ENCODE peak calls at places on chromosome 16, in ten cellular contexts. X is A172; Z is fibroblast of pulmonary artery; T is aorta; E is NCI-H1105 treated with DMSO at 0.1 percent for 48 hours; M is nephron progenitor cell; O is lower leg skin; P is brain pericyte; J is effector memory CD8-positive, alpha-beta T cell; H is NCI-H82. K is an unnamed sample.

GRCh38 chr16:58451945-58452401 is 48.0 kb upstream of the NDRG4 start:
- DNase-seq in X (peak), Z (peak), T (no peak), E (no peak), M (no peak), O (no peak), P (no peak), J (no peak), H (peak), K (peak)

GRCh38 chr16:79168321-79168720 is 432.2 kb downstream of the MAF start:
- DNase-seq in X (no peak), Z (no peak), T (no peak), E (no peak), M (no peak), O (no peak), P (no peak), J (no peak), H (no peak), K (no peak)

GRCh38 chr16:23905027-23905426 is 69.2 kb downstream of the PRKCB start:
- DNase-seq in X (peak), Z (peak), T (peak), E (no peak), M (peak), O (no peak), P (no peak), J (no peak), H (no peak), K (no peak)

GRCh38 chr16:2008009-2008526 is 1.6 kb downstream of the ZNF598 start:
- DNase-seq in X (peak), Z (peak), T (no peak), E (no peak), M (no peak), O (peak), P (no peak), J (no peak), H (no peak), K (no peak)

GRCh38 chr16:53611151-53611802 is 92.4 kb downstream of the RPGRIP1L start:
- DNase-seq in X (no peak), Z (no peak), T (no peak), E (no peak), M (peak), O (no peak), P (no peak), J (no peak), H (peak), K (no peak)

GRCh38 chr16:66840883-66841282 is 3.3 kb upstream of the CA7 start:
- DNase-seq in X (no peak), Z (no peak), T (no peak), E (no peak), M (no peak), O (peak), P (no peak), J (no peak), H (no peak), K (no peak)

GRCh38 chr16:50354629-50355456 is 13.9 kb downstream of the BRD7 start:
- DNase-seq in X (no peak), Z (peak), T (no peak), E (peak), M (no peak), O (no peak), P (no peak), J (no peak), H (peak), K (no peak)

GRCh38 chr16:596736-597060 is 6.8 kb downstream of the RAB40C start:
- DNase-seq in X (no peak), Z (no peak), T (no peak), E (no peak), M (no peak), O (no peak), P (no peak), J (no peak), H (no peak), K (no peak)

GRCh38 chr16:27740496-27741201 is 190.7 kb downstream of the KATNIP start:
- DNase-seq in X (peak), Z (no peak), T (no peak), E (no peak), M (no peak), O (no peak), P (no peak), J (no peak), H (no peak), K (no peak)

GRCh38 chr16:47461598-47462266 is 601 bp downstream of the PHKB start:
- DNase-seq in X (peak), Z (peak), T (no peak), E (peak), M (peak), O (no peak), P (peak), J (peak), H (peak), K (peak)

GRCh38 chr16:57341062-57341440 is 17.5 kb upstream of the CCL22 start:
- DNase-seq in X (no peak), Z (no peak), T (no peak), E (no peak), M (no peak), O (peak), P (no peak), J (no peak), H (no peak), K (no peak)

GRCh38 chr16:68539704-68540370 is 746 bp downstream of the ZFP90 start:
- DNase-seq in X (peak), Z (no peak), T (no peak), E (no peak), M (no peak), O (no peak), P (no peak), J (peak), H (peak), K (no peak)

GRCh38 chr16:80233097-80233835 is 307.5 kb upstream of the DYNLRB2 start:
- DNase-seq in X (peak), Z (no peak), T (no peak), E (no peak), M (no peak), O (no peak), P (no peak), J (no peak), H (no peak), K (no peak)

GRCh38 chr16:1413684-1414531 is 596 bp downstream of the UNKL start:
- DNase-seq in X (no peak), Z (peak), T (peak), E (peak), M (peak), O (peak), P (no peak), J (peak), H (peak), K (no peak)

GRCh38 chr16:30779596-30779995 is 7.4 kb downstream of the ZNF629 start:
- DNase-seq in X (no peak), Z (no peak), T (no peak), E (no peak), M (no peak), O (no peak), P (no peak), J (no peak), H (no peak), K (no peak)

GRCh38 chr16:61263400-61263799 is 772.8 kb downstream of the CDH8 start:
- DNase-seq in X (no peak), Z (no peak), T (no peak), E (no peak), M (no peak), O (no peak), P (no peak), J (no peak), H (peak), K (no peak)

GRCh38 chr16:71357681-71358080 is 842 bp upstream of the CALB2 start:
- DNase-seq in X (peak), Z (no peak), T (no peak), E (no peak), M (peak), O (no peak), P (no peak), J (no peak), H (peak), K (no peak)

GRCh38 chr16:23072084-23072599 is 77.1 kb downstream of the USP31 start:
- DNase-seq in X (peak), Z (peak), T (peak), E (no peak), M (no peak), O (no peak), P (peak), J (no peak), H (no peak), K (no peak)

GRCh38 chr16:2365895-2366294 is 25.4 kb upstream of the ABCA3 start:
- DNase-seq in X (no peak), Z (peak), T (no peak), E (no peak), M (no peak), O (no peak), P (no peak), J (no peak), H (peak), K (no peak)

GRCh38 chr16:80940069-80940856 is 66.4 kb downstream of the CMC2 start:
- DNase-seq in X (no peak), Z (no peak), T (no peak), E (no peak), M (no peak), O (no peak), P (no peak), J (no peak), H (no peak), K (no peak)

GRCh38 chr16:57669476-57670162 is 1.5 kb downstream of the ADGRG3 start:
- DNase-seq in X (no peak), Z (no peak), T (no peak), E (no peak), M (no peak), O (peak), P (no peak), J (no peak), H (no peak), K (no peak)

GRCh38 chr16:5056347-5056746 is 9.4 kb downstream of the C16orf89 start:
- DNase-seq in X (no peak), Z (no peak), T (no peak), E (no peak), M (peak), O (no peak), P (no peak), J (peak), H (peak), K (no peak)

GRCh38 chr16:87956169-87956770 is 5.0 kb downstream of the BANP start:
- DNase-seq in X (no peak), Z (peak), T (peak), E (no peak), M (peak), O (no peak), P (no peak), J (peak), H (no peak), K (no peak)

GRCh38 chr16:4936991-4937781 is at the start of gene PPL:
- DNase-seq in X (no peak), Z (no peak), T (no peak), E (peak), M (peak), O (peak), P (no peak), J (no peak), H (peak), K (no peak)